ENCODE peak calls at places on chromosomes 16 and 17, in nine cellular contexts. W is SK-N-DZ; T is non-pigmented ciliary epithelial cell; I is SHP77; Q is stimulated activated effector memory CD8-positive, alpha-beta T cell treated with anti-CD3 and anti-CD28 coated beads, Interleukin-12 subunit alpha, Interleukin-12 subunit beta, amount 100 ng/mL, for 72 hours; H is SJSA1; C is stimulated activated CD8-positive, alpha-beta memory T cell treated with anti-CD3 and anti-CD28 coated beads, Interleukin-4, amount 100 ng/mL, for 24 hours; M is A673; S is left lobe of liver. J is an unnamed sample.

GRCh38 chr16:58464047-58464915 is 35.7 kb upstream of the NDRG4 start:
- DNase-seq in W (no peak), T (no peak), I (no peak), Q (no peak), H (no peak), C (no peak), M (peak), S (no peak), J (peak)

GRCh38 chr16:75070055-75070841 is 46.3 kb downstream of the LDHD start:
- DNase-seq in W (peak), T (no peak), I (no peak), Q (no peak), H (no peak), C (no peak), M (no peak), S (peak), J (peak)

GRCh38 chr17:10130263-10130662 is 68.1 kb downstream of the GAS7 start:
- DNase-seq in W (no peak), T (no peak), I (no peak), Q (no peak), H (no peak), C (no peak), M (no peak), S (no peak), J (no peak)

GRCh38 chr17:62611767-62612166 is 15.7 kb upstream of the MRC2 start:
- DNase-seq in W (no peak), T (no peak), I (no peak), Q (no peak), H (no peak), C (no peak), M (no peak), S (no peak), J (no peak)

GRCh38 chr17:39913989-39914388 is 4.4 kb downstream of the GSDMB start:
- DNase-seq in W (no peak), T (no peak), I (no peak), Q (no peak), H (no peak), C (no peak), M (no peak), S (no peak), J (no peak)

GRCh38 chr17:8904686-8905085 is 37.2 kb upstream of the PIK3R6 start:
- DNase-seq in W (no peak), T (no peak), I (no peak), Q (no peak), H (no peak), C (no peak), M (no peak), S (peak), J (no peak)

GRCh38 chr17:51015145-51015558 is 105.5 kb downstream of the SPAG9 start:
- DNase-seq in W (no peak), T (no peak), I (no peak), Q (no peak), H (peak), C (no peak), M (peak), S (no peak), J (no peak)

GRCh38 chr16:55001931-55002330 is 71.3 kb downstream of the IRX5 start:
- DNase-seq in W (no peak), T (peak), I (no peak), Q (no peak), H (no peak), C (no peak), M (no peak), S (peak), J (no peak)

GRCh38 chr17:68089881-68090280 is 54.3 kb downstream of the KPNA2 start:
- DNase-seq in W (no peak), T (no peak), I (peak), Q (no peak), H (peak), C (no peak), M (peak), S (no peak), J (peak)

GRCh38 chr17:62741290-62741689 is 66.8 kb downstream of the MARCHF10 start:
- DNase-seq in W (no peak), T (no peak), I (no peak), Q (no peak), H (no peak), C (no peak), M (no peak), S (no peak), J (no peak)

J was measured in BE2C.